ENCODE peak calls at places on chromosomes 12 and 14, in six cellular contexts. One of them, this sample, is unnamed.

GRCh38 chr14:78455896-78456435 is 285.8 kb downstream of the NRXN3 start:
- DNase-seq in fibroblast of villous mesenchyme: no peak
- DNase-seq in heart right ventricle: no peak
- DNase-seq in activated T-helper 1 cell treated with Interleukin-2 at 50 U/mL for 16 hours: no peak
- DNase-seq in A549: no peak
- DNase-seq in stomach: no peak
- DNase-seq in this sample: no peak

GRCh38 chr14:22560638-22561365 is 28.2 kb downstream of the DAD1 start:
- DNase-seq in activated T-helper 1 cell treated with Interleukin-2 at 50 U/mL for 16 hours: no peak
- DNase-seq in fibroblast of villous mesenchyme: no peak
- DNase-seq in stomach: peak
- DNase-seq in A549: no peak
- DNase-seq in heart right ventricle: no peak
- DNase-seq in this sample: no peak

GRCh38 chr14:23544511-23545447 is 6.8 kb downstream of the ZFHX2 start:
- DNase-seq in A549: no peak
- DNase-seq in heart right ventricle: peak
- DNase-seq in stomach: no peak
- DNase-seq in fibroblast of villous mesenchyme: no peak
- DNase-seq in activated T-helper 1 cell treated with Interleukin-2 at 50 U/mL for 16 hours: no peak
- DNase-seq in this sample: no peak

GRCh38 chr12:19546611-19547162 is 107.4 kb downstream of the AEBP2 start:
- DNase-seq in heart right ventricle: peak
- DNase-seq in stomach: no peak
- DNase-seq in activated T-helper 1 cell treated with Interleukin-2 at 50 U/mL for 16 hours: no peak
- DNase-seq in fibroblast of villous mesenchyme: peak
- DNase-seq in A549: no peak
- DNase-seq in this sample: no peak

GRCh38 chr14:50622978-50623377 is 45.1 kb downstream of the SAV1 start:
- DNase-seq in A549: no peak
- DNase-seq in heart right ventricle: no peak
- DNase-seq in activated T-helper 1 cell treated with Interleukin-2 at 50 U/mL for 16 hours: no peak
- DNase-seq in stomach: no peak
- DNase-seq in fibroblast of villous mesenchyme: no peak
- DNase-seq in this sample: no peak

GRCh38 chr14:91898256-91898843 is 31.0 kb upstream of the TC2N start:
- DNase-seq in stomach: no peak
- DNase-seq in activated T-helper 1 cell treated with Interleukin-2 at 50 U/mL for 16 hours: no peak
- DNase-seq in fibroblast of villous mesenchyme: no peak
- DNase-seq in A549: no peak
- DNase-seq in heart right ventricle: no peak
- DNase-seq in this sample: no peak

GRCh38 chr12:65248656-65249633 is 29.5 kb upstream of the MSRB3 start:
- DNase-seq in A549: no peak
- DNase-seq in fibroblast of villous mesenchyme: no peak
- DNase-seq in stomach: no peak
- DNase-seq in activated T-helper 1 cell treated with Interleukin-2 at 50 U/mL for 16 hours: no peak
- DNase-seq in heart right ventricle: no peak
- DNase-seq in this sample: no peak

GRCh38 chr14:32078030-32078793 is 1.1 kb downstream of the ARHGAP5 start:
- DNase-seq in activated T-helper 1 cell treated with Interleukin-2 at 50 U/mL for 16 hours: peak
- DNase-seq in fibroblast of villous mesenchyme: peak
- DNase-seq in stomach: peak
- DNase-seq in A549: peak
- DNase-seq in heart right ventricle: peak
- DNase-seq in this sample: peak

GRCh38 chr12:116339800-116340371 is 62.4 kb upstream of the MED13L start:
- DNase-seq in stomach: no peak
- DNase-seq in fibroblast of villous mesenchyme: no peak
- DNase-seq in activated T-helper 1 cell treated with Interleukin-2 at 50 U/mL for 16 hours: no peak
- DNase-seq in heart right ventricle: no peak
- DNase-seq in A549: no peak
- DNase-seq in this sample: no peak

GRCh38 chr12:12201274-12201758 is 65.5 kb downstream of the LRP6 start:
- DNase-seq in A549: no peak
- DNase-seq in activated T-helper 1 cell treated with Interleukin-2 at 50 U/mL for 16 hours: no peak
- DNase-seq in heart right ventricle: peak
- DNase-seq in stomach: no peak
- DNase-seq in fibroblast of villous mesenchyme: peak
- DNase-seq in this sample: no peak

GRCh38 chr12:31531908-31532307 is 59.0 kb downstream of the DENND5B start:
- DNase-seq in A549: no peak
- DNase-seq in fibroblast of villous mesenchyme: no peak
- DNase-seq in activated T-helper 1 cell treated with Interleukin-2 at 50 U/mL for 16 hours: no peak
- DNase-seq in stomach: no peak
- DNase-seq in heart right ventricle: no peak
- DNase-seq in this sample: no peak

GRCh38 chr12:63208956-63209355 is 58.0 kb upstream of the AVPR1A start:
- DNase-seq in stomach: no peak
- DNase-seq in activated T-helper 1 cell treated with Interleukin-2 at 50 U/mL for 16 hours: no peak
- DNase-seq in A549: no peak
- DNase-seq in fibroblast of villous mesenchyme: no peak
- DNase-seq in heart right ventricle: no peak
- DNase-seq in this sample: no peak

GRCh38 chr12:4111010-4111409 is 162.6 kb upstream of the CCND2 start:
- DNase-seq in stomach: no peak
- DNase-seq in heart right ventricle: no peak
- DNase-seq in A549: no peak
- DNase-seq in activated T-helper 1 cell treated with Interleukin-2 at 50 U/mL for 16 hours: no peak
- DNase-seq in fibroblast of villous mesenchyme: no peak
- DNase-seq in this sample: no peak

GRCh38 chr12:77559400-77560074 is 271.2 kb upstream of the NAV3 start:
- DNase-seq in A549: no peak
- DNase-seq in stomach: no peak
- DNase-seq in heart right ventricle: no peak
- DNase-seq in fibroblast of villous mesenchyme: no peak
- DNase-seq in activated T-helper 1 cell treated with Interleukin-2 at 50 U/mL for 16 hours: no peak
- DNase-seq in this sample: no peak

GRCh38 chr12:45980540-45980939 is 9.8 kb downstream of the SCAF11 start:
- DNase-seq in stomach: no peak
- DNase-seq in activated T-helper 1 cell treated with Interleukin-2 at 50 U/mL for 16 hours: no peak
- DNase-seq in fibroblast of villous mesenchyme: no peak
- DNase-seq in heart right ventricle: no peak
- DNase-seq in A549: no peak
- DNase-seq in this sample: no peak

GRCh38 chr12:57864382-57864781 is 17.9 kb upstream of the CTDSP2 start:
- DNase-seq in A549: peak
- DNase-seq in stomach: no peak
- DNase-seq in activated T-helper 1 cell treated with Interleukin-2 at 50 U/mL for 16 hours: no peak
- DNase-seq in fibroblast of villous mesenchyme: peak
- DNase-seq in heart right ventricle: no peak
- DNase-seq in this sample: no peak

GRCh38 chr12:88142610-88142991 is 494 bp downstream of the TMTC3 start:
- DNase-seq in A549: no peak
- DNase-seq in fibroblast of villous mesenchyme: no peak
- DNase-seq in stomach: peak
- DNase-seq in activated T-helper 1 cell treated with Interleukin-2 at 50 U/mL for 16 hours: no peak
- DNase-seq in heart right ventricle: peak
- DNase-seq in this sample: peak

GRCh38 chr12:100724071-100724470 is 70.5 kb upstream of the ANO4 start:
- DNase-seq in fibroblast of villous mesenchyme: no peak
- DNase-seq in activated T-helper 1 cell treated with Interleukin-2 at 50 U/mL for 16 hours: no peak
- DNase-seq in A549: no peak
- DNase-seq in heart right ventricle: no peak
- DNase-seq in stomach: no peak
- DNase-seq in this sample: no peak

GRCh38 chr12:126727656-126728055 is 1539.3 kb upstream of the TMEM132C start:
- DNase-seq in activated T-helper 1 cell treated with Interleukin-2 at 50 U/mL for 16 hours: no peak
- DNase-seq in stomach: no peak
- DNase-seq in heart right ventricle: no peak
- DNase-seq in A549: no peak
- DNase-seq in fibroblast of villous mesenchyme: no peak
- DNase-seq in this sample: no peak

GRCh38 chr12:131836193-131836592 is 8.0 kb downstream of the MMP17 start:
- DNase-seq in stomach: no peak
- DNase-seq in A549: no peak
- DNase-seq in heart right ventricle: no peak
- DNase-seq in activated T-helper 1 cell treated with Interleukin-2 at 50 U/mL for 16 hours: no peak
- DNase-seq in fibroblast of villous mesenchyme: peak
- DNase-seq in this sample: no peak

GRCh38 chr12:131793623-131794022 is 34.6 kb upstream of the MMP17 start:
- DNase-seq in activated T-helper 1 cell treated with Interleukin-2 at 50 U/mL for 16 hours: no peak
- DNase-seq in A549: no peak
- DNase-seq in fibroblast of villous mesenchyme: peak
- DNase-seq in heart right ventricle: no peak
- DNase-seq in stomach: no peak
- DNase-seq in this sample: no peak

GRCh38 chr12:132282950-132283771 is 46.2 kb downstream of the GALNT9 start:
- DNase-seq in stomach: no peak
- DNase-seq in fibroblast of villous mesenchyme: no peak
- DNase-seq in heart right ventricle: no peak
- DNase-seq in activated T-helper 1 cell treated with Interleukin-2 at 50 U/mL for 16 hours: no peak
- DNase-seq in A549: no peak
- DNase-seq in this sample: no peak